ENCODE peak calls at places on chromosomes 5 and 9, in seven cellular contexts. A is CD8-positive, alpha-beta T cell; G is HCT116; X is skeletal muscle cell; E is left colon; Q is H54; Z is memory B cell. J is an unnamed sample.

GRCh38 chr5:34847552-34847951 is 8.6 kb downstream of the TTC23L start:
- DNase-seq in A (no peak), G (no peak), X (no peak), E (no peak), Q (no peak), Z (no peak), J (no peak)

GRCh38 chr5:128163991-128164390 is 80.4 kb downstream of the SLC12A2 start:
- DNase-seq in A (no peak), G (no peak), X (peak), E (no peak), Q (peak), Z (no peak), J (no peak)

GRCh38 chr9:98887918-98888510 is 55.7 kb upstream of the COL15A1 start:
- DNase-seq in A (no peak), G (no peak), X (no peak), E (no peak), Q (no peak), Z (no peak), J (no peak)

GRCh38 chr9:34628656-34629491 is at the start of gene ARID3C:
- DNase-seq in A (peak), G (no peak), X (no peak), E (peak), Q (no peak), Z (no peak), J (no peak)

GRCh38 chr5:32002755-32003154 is 171.4 kb downstream of the GOLPH3 start:
- DNase-seq in A (no peak), G (no peak), X (no peak), E (no peak), Q (no peak), Z (no peak), J (no peak)

GRCh38 chr5:102866315-102866693 is 111.2 kb downstream of the PAM start:
- DNase-seq in A (no peak), G (no peak), X (no peak), E (no peak), Q (no peak), Z (no peak), J (no peak)

GRCh38 chr5:6525422-6525821 is 76.8 kb downstream of the UBE2QL1 start:
- DNase-seq in A (no peak), G (no peak), X (no peak), E (no peak), Q (no peak), Z (no peak), J (no peak)

GRCh38 chr9:135882011-135882410 is 25.3 kb downstream of the CAMSAP1 start:
- DNase-seq in A (no peak), G (no peak), X (no peak), E (no peak), Q (no peak), Z (no peak), J (no peak)

GRCh38 chr5:171825046-171825445 is 39.4 kb downstream of the SMIM23 start:
- DNase-seq in A (no peak), G (no peak), X (no peak), E (no peak), Q (no peak), Z (no peak), J (no peak)

J was measured in NCI-H1417 treated with DMSO at 0.1 percent for 48 hours.